ENCODE peak calls at places on chromosomes 2 and 18, in seven cellular contexts. One of them, this sample, is unnamed.

GRCh38 chr2:23363831-23364230 is 21.1 kb upstream of the KLHL29 start:
- DNase-seq in cardiac fibroblast: no peak
- DNase-seq in choroid plexus epithelial cell: no peak
- DNase-seq in prostate gland: no peak
- DNase-seq in neural crest cell: peak
- DNase-seq in neural progenitor cell: no peak
- DNase-seq in pancreas: no peak
- DNase-seq in this sample: no peak

GRCh38 chr18:74790451-74790850 is 192.8 kb downstream of the ZNF407 start:
- DNase-seq in cardiac fibroblast: no peak
- DNase-seq in choroid plexus epithelial cell: no peak
- DNase-seq in prostate gland: no peak
- DNase-seq in neural crest cell: no peak
- DNase-seq in neural progenitor cell: no peak
- DNase-seq in pancreas: no peak
- DNase-seq in this sample: no peak

GRCh38 chr2:215750763-215751162 is 262.6 kb downstream of the MREG start:
- DNase-seq in cardiac fibroblast: no peak
- DNase-seq in choroid plexus epithelial cell: no peak
- DNase-seq in prostate gland: no peak
- DNase-seq in neural crest cell: no peak
- DNase-seq in neural progenitor cell: no peak
- DNase-seq in pancreas: no peak
- DNase-seq in this sample: peak

GRCh38 chr2:226673314-226673723 is 126.3 kb downstream of the IRS1 start:
- DNase-seq in cardiac fibroblast: peak
- DNase-seq in choroid plexus epithelial cell: peak
- DNase-seq in prostate gland: no peak
- DNase-seq in neural crest cell: no peak
- DNase-seq in neural progenitor cell: no peak
- DNase-seq in pancreas: no peak
- DNase-seq in this sample: peak

GRCh38 chr2:45674035-45674791 is 22.7 kb downstream of the PRKCE start:
- DNase-seq in cardiac fibroblast: peak
- DNase-seq in choroid plexus epithelial cell: no peak
- DNase-seq in prostate gland: no peak
- DNase-seq in neural crest cell: no peak
- DNase-seq in neural progenitor cell: no peak
- DNase-seq in pancreas: no peak
- DNase-seq in this sample: peak

GRCh38 chr2:162686336-162686735 is 152.2 kb downstream of the KCNH7 start:
- DNase-seq in cardiac fibroblast: peak
- DNase-seq in choroid plexus epithelial cell: no peak
- DNase-seq in prostate gland: no peak
- DNase-seq in neural crest cell: no peak
- DNase-seq in neural progenitor cell: no peak
- DNase-seq in pancreas: no peak
- DNase-seq in this sample: no peak

GRCh38 chr2:219636941-219637841 is 9.8 kb downstream of the SLC4A3 start:
- DNase-seq in cardiac fibroblast: no peak
- DNase-seq in choroid plexus epithelial cell: no peak
- DNase-seq in prostate gland: no peak
- DNase-seq in neural crest cell: no peak
- DNase-seq in neural progenitor cell: no peak
- DNase-seq in pancreas: no peak
- DNase-seq in this sample: no peak

GRCh38 chr18:68791801-68792200 is 6.1 kb upstream of the CCDC102B start:
- DNase-seq in cardiac fibroblast: peak
- DNase-seq in choroid plexus epithelial cell: peak
- DNase-seq in prostate gland: no peak
- DNase-seq in neural crest cell: no peak
- DNase-seq in neural progenitor cell: no peak
- DNase-seq in pancreas: no peak
- DNase-seq in this sample: peak

GRCh38 chr2:202009019-202009481 is 24.6 kb upstream of the FZD7 start:
- DNase-seq in cardiac fibroblast: no peak
- DNase-seq in choroid plexus epithelial cell: peak
- DNase-seq in prostate gland: no peak
- DNase-seq in neural crest cell: no peak
- DNase-seq in neural progenitor cell: no peak
- DNase-seq in pancreas: no peak
- DNase-seq in this sample: peak

GRCh38 chr2:143379955-143380354 is 250.7 kb downstream of the ARHGAP15 start:
- DNase-seq in cardiac fibroblast: no peak
- DNase-seq in choroid plexus epithelial cell: no peak
- DNase-seq in prostate gland: no peak
- DNase-seq in neural crest cell: no peak
- DNase-seq in neural progenitor cell: no peak
- DNase-seq in pancreas: no peak
- DNase-seq in this sample: no peak

GRCh38 chr2:233448220-233448559 is 93.9 kb downstream of the DGKD start:
- DNase-seq in cardiac fibroblast: peak
- DNase-seq in choroid plexus epithelial cell: peak
- DNase-seq in prostate gland: no peak
- DNase-seq in neural crest cell: no peak
- DNase-seq in neural progenitor cell: peak
- DNase-seq in pancreas: peak
- DNase-seq in this sample: no peak

GRCh38 chr2:110865188-110865587 is 132.8 kb downstream of the ACOXL start:
- DNase-seq in cardiac fibroblast: peak
- DNase-seq in choroid plexus epithelial cell: peak
- DNase-seq in prostate gland: no peak
- DNase-seq in neural crest cell: no peak
- DNase-seq in neural progenitor cell: no peak
- DNase-seq in pancreas: no peak
- DNase-seq in this sample: peak

GRCh38 chr18:38350141-38350540 is 784.5 kb upstream of the CELF4 start:
- DNase-seq in cardiac fibroblast: no peak
- DNase-seq in choroid plexus epithelial cell: no peak
- DNase-seq in prostate gland: no peak
- DNase-seq in neural crest cell: no peak
- DNase-seq in neural progenitor cell: no peak
- DNase-seq in pancreas: no peak
- DNase-seq in this sample: no peak

GRCh38 chr2:58432491-58433166 is 191.5 kb upstream of the FANCL start:
- DNase-seq in cardiac fibroblast: no peak
- DNase-seq in choroid plexus epithelial cell: no peak
- DNase-seq in prostate gland: no peak
- DNase-seq in neural crest cell: no peak
- DNase-seq in neural progenitor cell: no peak
- DNase-seq in pancreas: no peak
- DNase-seq in this sample: no peak

GRCh38 chr2:7670905-7671304 is 753.7 kb downstream of the RNF144A start:
- DNase-seq in cardiac fibroblast: no peak
- DNase-seq in choroid plexus epithelial cell: no peak
- DNase-seq in prostate gland: no peak
- DNase-seq in neural crest cell: no peak
- DNase-seq in neural progenitor cell: no peak
- DNase-seq in pancreas: no peak
- DNase-seq in this sample: peak

GRCh38 chr2:39584283-39584972 is 81.3 kb upstream of the TMEM178A start:
- DNase-seq in cardiac fibroblast: peak
- DNase-seq in choroid plexus epithelial cell: peak
- DNase-seq in prostate gland: no peak
- DNase-seq in neural crest cell: no peak
- DNase-seq in neural progenitor cell: no peak
- DNase-seq in pancreas: no peak
- DNase-seq in this sample: peak

GRCh38 chr2:240914645-240915525 is 8.7 kb downstream of the CROCC2 start:
- DNase-seq in cardiac fibroblast: no peak
- DNase-seq in choroid plexus epithelial cell: no peak
- DNase-seq in prostate gland: no peak
- DNase-seq in neural crest cell: no peak
- DNase-seq in neural progenitor cell: no peak
- DNase-seq in pancreas: peak
- DNase-seq in this sample: no peak

GRCh38 chr2:49189512-49190225 is 35.4 kb upstream of the FSHR start:
- DNase-seq in cardiac fibroblast: no peak
- DNase-seq in choroid plexus epithelial cell: no peak
- DNase-seq in prostate gland: no peak
- DNase-seq in neural crest cell: no peak
- DNase-seq in neural progenitor cell: no peak
- DNase-seq in pancreas: no peak
- DNase-seq in this sample: no peak

GRCh38 chr18:42644729-42645131 is 470.8 kb downstream of the RIT2 start:
- DNase-seq in cardiac fibroblast: peak
- DNase-seq in choroid plexus epithelial cell: no peak
- DNase-seq in prostate gland: no peak
- DNase-seq in neural crest cell: no peak
- DNase-seq in neural progenitor cell: no peak
- DNase-seq in pancreas: no peak
- DNase-seq in this sample: no peak

GRCh38 chr2:4358855-4359254 is 655.5 kb downstream of the DCDC2C start:
- DNase-seq in cardiac fibroblast: no peak
- DNase-seq in choroid plexus epithelial cell: no peak
- DNase-seq in prostate gland: no peak
- DNase-seq in neural crest cell: no peak
- DNase-seq in neural progenitor cell: no peak
- DNase-seq in pancreas: no peak
- DNase-seq in this sample: no peak

GRCh38 chr2:191746809-191747208 is 68.9 kb downstream of the NABP1 start:
- DNase-seq in cardiac fibroblast: no peak
- DNase-seq in choroid plexus epithelial cell: no peak
- DNase-seq in prostate gland: no peak
- DNase-seq in neural crest cell: no peak
- DNase-seq in neural progenitor cell: no peak
- DNase-seq in pancreas: no peak
- DNase-seq in this sample: peak

GRCh38 chr2:4221845-4222244 is 518.5 kb downstream of the DCDC2C start:
- DNase-seq in cardiac fibroblast: no peak
- DNase-seq in choroid plexus epithelial cell: no peak
- DNase-seq in prostate gland: no peak
- DNase-seq in neural crest cell: no peak
- DNase-seq in neural progenitor cell: no peak
- DNase-seq in pancreas: no peak
- DNase-seq in this sample: no peak

DNA sequence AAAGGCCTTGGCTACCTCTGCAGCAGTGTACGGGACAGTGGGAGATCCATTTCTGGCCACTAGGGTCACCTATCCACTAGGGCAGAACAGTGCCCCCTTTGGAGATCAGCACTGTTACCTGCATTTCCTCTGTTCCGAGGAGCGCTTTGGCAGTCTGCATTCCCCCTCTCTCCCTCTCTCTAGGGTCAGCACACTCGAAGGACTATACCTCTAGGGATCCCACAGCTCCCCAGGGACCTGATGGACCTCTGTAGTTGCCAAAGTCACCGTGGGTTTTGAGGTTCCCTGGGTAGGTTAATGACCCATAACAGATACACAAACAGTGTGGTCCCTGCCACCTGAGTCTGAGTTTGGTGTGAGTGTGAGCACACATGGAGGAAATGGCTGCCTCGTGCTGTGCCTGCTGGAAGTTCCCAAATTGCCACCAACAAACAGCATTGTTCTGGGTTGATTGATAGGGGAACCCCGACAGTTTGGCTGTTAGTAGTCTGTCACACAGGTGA is 99.8 kb upstream of the VWC2L start:
- DNase-seq in cardiac fibroblast: no peak
- DNase-seq in choroid plexus epithelial cell: no peak
- DNase-seq in prostate gland: no peak
- DNase-seq in neural crest cell: no peak
- DNase-seq in neural progenitor cell: peak
- DNase-seq in pancreas: no peak
- DNase-seq in this sample: no peak
- TF ChIP-seq CTCF in cardiac fibroblast: no peak
- TF ChIP-seq CTCF in choroid plexus epithelial cell: no peak
- TF ChIP-seq CTCF in prostate gland: no peak
- TF ChIP-seq CTCF in neural crest cell: no peak
- TF ChIP-seq CTCF in neural progenitor cell: peak
- TF ChIP-seq CTCF in pancreas: no peak
- TF ChIP-seq CTCF in this sample: peak

DNA sequence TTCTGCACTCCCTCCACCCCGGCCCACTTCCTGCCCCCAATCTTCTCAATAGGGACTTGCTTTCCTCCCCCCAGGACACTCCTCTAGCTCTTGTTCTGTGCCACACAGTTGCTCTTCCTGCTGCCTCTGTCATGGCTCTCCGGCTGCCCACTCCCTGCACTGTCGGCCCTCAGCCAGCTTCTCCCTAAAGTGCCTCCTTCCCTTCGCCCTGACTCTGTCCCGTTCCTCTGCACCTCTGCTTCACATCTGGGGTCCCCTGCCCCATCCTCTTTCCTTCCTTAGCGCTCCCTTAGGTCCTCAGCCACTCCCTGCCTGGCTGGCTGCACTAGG is 132.1 kb downstream of the CABLES1 start:
- DNase-seq in cardiac fibroblast: no peak
- DNase-seq in choroid plexus epithelial cell: no peak
- DNase-seq in prostate gland: no peak
- DNase-seq in neural crest cell: no peak
- DNase-seq in neural progenitor cell: no peak
- DNase-seq in pancreas: no peak
- DNase-seq in this sample: no peak
- TF ChIP-seq CTCF in cardiac fibroblast: no peak
- TF ChIP-seq CTCF in choroid plexus epithelial cell: no peak
- TF ChIP-seq CTCF in prostate gland: no peak
- TF ChIP-seq CTCF in neural crest cell: no peak
- TF ChIP-seq CTCF in neural progenitor cell: no peak
- TF ChIP-seq CTCF in pancreas: no peak
- TF ChIP-seq CTCF in this sample: no peak

DNA sequence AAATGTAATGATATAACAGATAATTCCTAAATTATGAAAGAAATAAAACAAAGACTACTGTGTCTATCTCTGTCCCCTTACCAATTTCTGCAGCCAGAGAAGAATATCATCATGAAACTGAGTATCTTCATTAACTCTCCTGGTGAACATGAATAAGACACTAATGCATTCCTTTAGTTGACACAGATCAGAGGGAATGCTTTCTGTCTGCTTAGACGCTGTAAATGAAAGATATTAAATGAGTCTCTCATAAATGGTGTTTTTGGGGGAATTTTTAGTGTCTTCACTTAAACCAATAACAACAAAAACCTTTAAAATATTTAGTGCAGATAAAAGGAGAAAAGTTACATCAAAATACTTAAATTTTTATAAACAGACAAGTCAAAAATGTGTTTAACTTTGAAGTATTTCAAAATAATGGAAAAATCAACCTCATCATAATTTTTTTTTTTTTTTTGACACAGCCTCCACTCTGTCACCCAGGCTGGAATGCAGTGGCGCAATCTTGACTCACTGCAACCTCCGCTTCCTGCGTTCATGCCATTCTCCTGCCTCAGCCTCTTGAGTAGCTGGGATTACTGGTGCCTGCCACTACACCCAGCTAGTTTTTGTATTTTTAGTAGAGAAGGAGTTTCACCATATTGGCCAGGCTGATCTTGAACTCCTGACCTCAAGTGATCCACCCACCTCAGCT is 16.0 kb downstream of the EPG5 start:
- DNase-seq in cardiac fibroblast: peak
- DNase-seq in choroid plexus epithelial cell: peak
- DNase-seq in prostate gland: no peak
- DNase-seq in neural crest cell: no peak
- DNase-seq in neural progenitor cell: no peak
- DNase-seq in pancreas: no peak
- DNase-seq in this sample: peak
- TF ChIP-seq CTCF in cardiac fibroblast: no peak
- TF ChIP-seq CTCF in choroid plexus epithelial cell: no peak
- TF ChIP-seq CTCF in prostate gland: no peak
- TF ChIP-seq CTCF in neural crest cell: no peak
- TF ChIP-seq CTCF in neural progenitor cell: no peak
- TF ChIP-seq CTCF in pancreas: no peak
- TF ChIP-seq CTCF in this sample: no peak

GRCh38 chr2:122955761-122956160 is 1069.3 kb upstream of the CNTNAP5 start:
- DNase-seq in cardiac fibroblast: peak
- DNase-seq in choroid plexus epithelial cell: no peak
- DNase-seq in prostate gland: no peak
- DNase-seq in neural crest cell: no peak
- DNase-seq in neural progenitor cell: no peak
- DNase-seq in pancreas: no peak
- DNase-seq in this sample: no peak

GRCh38 chr2:122960727-122961641 is 1064.1 kb upstream of the CNTNAP5 start:
- DNase-seq in cardiac fibroblast: peak
- DNase-seq in choroid plexus epithelial cell: peak
- DNase-seq in prostate gland: no peak
- DNase-seq in neural crest cell: no peak
- DNase-seq in neural progenitor cell: no peak
- DNase-seq in pancreas: no peak
- DNase-seq in this sample: peak
- TF ChIP-seq CTCF in cardiac fibroblast: peak
- TF ChIP-seq CTCF in choroid plexus epithelial cell: peak
- TF ChIP-seq CTCF in prostate gland: no peak
- TF ChIP-seq CTCF in neural crest cell: no peak
- TF ChIP-seq CTCF in neural progenitor cell: no peak
- TF ChIP-seq CTCF in pancreas: no peak
- TF ChIP-seq CTCF in this sample: no peak